ENCODE peak calls at places on chromosomes 5 and 9, in ten cellular contexts. G is mesothelial cell of epicardium; M is mammary epithelial cell; D is natural killer cell; V is psoas muscle; Q is Peyer's patch; K is left ventricle myocardium inferior; F is HepG2; H is CD8-positive, alpha-beta T cell; E is mucosa of descending colon. J is an unnamed sample.

GRCh38 chr5:172798422-172799215 is 27.6 kb upstream of the DUSP1 start:
- DNase-seq in D (no peak), M (peak; percentile 74), K (no peak), G (no peak), E (no peak), F (no peak), H (no peak), Q (no peak), V (peak; percentile 38), J (no peak)

GRCh38 chr5:14105717-14106435 is 37.3 kb upstream of the TRIO start:
- DNase-seq in E (no peak), F (peak; percentile 22), K (no peak), G (no peak), M (peak; percentile 92), V (peak; percentile 21), D (no peak), H (no peak), Q (no peak), J (no peak)

GRCh38 chr9:33146298-33146697 is 20.8 kb downstream of the B4GALT1 start:
- DNase-seq in E (no peak), H (no peak), D (no peak), G (no peak), F (no peak), Q (peak; percentile 3), V (no peak), K (no peak), M (no peak), J (no peak)

GRCh38 chr5:108983456-108984092 is 235.9 kb downstream of the FER start:
- DNase-seq in F (no peak), K (no peak), H (no peak), D (no peak), M (peak; percentile 5), G (no peak), Q (no peak), E (no peak), V (no peak), J (no peak)

GRCh38 chr5:73825219-73825618 is 199.2 kb downstream of the ARHGEF28 start:
- DNase-seq in G (no peak), D (no peak), Q (no peak), F (no peak), E (no peak), M (no peak), K (no peak), V (no peak), H (no peak), J (no peak)

GRCh38 chr9:78821126-78821822 is 524.3 kb downstream of the PSAT1 start:
- DNase-seq in M (peak; percentile 29), F (peak; percentile 49), D (no peak), H (no peak), G (no peak), Q (no peak), V (no peak), K (no peak), E (no peak), J (no peak)

GRCh38 chr5:124580925-124581821 is 165.3 kb downstream of the ZNF608 start:
- DNase-seq in H (no peak), F (peak; percentile 98), V (no peak), Q (no peak), M (peak; percentile 33), D (no peak), K (no peak), G (no peak), E (peak; percentile 15), J (no peak)

GRCh38 chr5:97163360-97163764 is 19.7 kb downstream of the RIOK2 start:
- DNase-seq in G (no peak), M (no peak), D (no peak), K (no peak), H (no peak), Q (no peak), F (no peak), E (no peak), V (no peak), J (no peak)

GRCh38 chr5:165508286-165508685 is 2002.9 kb downstream of the MAT2B start:
- DNase-seq in H (no peak), Q (no peak), D (no peak), V (no peak), K (no peak), G (no peak), F (no peak), M (no peak), E (no peak), J (no peak)

GRCh38 chr5:165508861-165509260 is 2003.4 kb downstream of the MAT2B start:
- DNase-seq in K (no peak), G (no peak), Q (no peak), M (no peak), F (no peak), D (no peak), V (no peak), H (no peak), E (no peak), J (no peak)

GRCh38 chr5:165504716-165505115 is 1999.3 kb downstream of the MAT2B start:
- DNase-seq in M (no peak), D (no peak), K (no peak), H (no peak), E (no peak), G (no peak), F (no peak), V (no peak), Q (no peak), J (no peak)

GRCh38 chr5:165497707-165498106 is 1992.3 kb downstream of the MAT2B start:
- DNase-seq in F (no peak), G (no peak), D (no peak), H (no peak), Q (no peak), M (peak; percentile 14), K (no peak), E (peak; percentile 3), V (no peak), J (no peak)

GRCh38 chr5:165502893-165503696 is 1997.7 kb downstream of the MAT2B start:
- DNase-seq in Q (no peak), K (no peak), V (no peak), G (no peak), D (no peak), M (no peak), E (no peak), F (no peak), H (no peak), J (no peak)
- TF ChIP-seq CTCF in Q (no peak), K (no peak), V (no peak), G (no peak), D (no peak), M (no peak), E (no peak), F (no peak), H (no peak), J (no peak)

GRCh38 chr5:34522599-34523381 is 133.3 kb upstream of the RAI14 start:
- DNase-seq in G (peak; percentile 35), D (peak; percentile 29), M (peak; percentile 73), Q (peak; percentile 49), K (peak; percentile 37), H (peak; percentile 21), F (peak; percentile 65), E (peak; percentile 87), V (peak; percentile 42), J (peak; percentile 86)
- TF ChIP-seq CTCF in G (peak; percentile 88), D (peak; percentile 83), M (peak; percentile 74), Q (peak; percentile 69), K (peak; percentile 84), H (peak; percentile 72), F (peak; percentile 87), E (peak; percentile 51), V (peak; percentile 72), J (peak; percentile 85)

GRCh38 chr5:34889394-34889793 is 25.9 kb downstream of the RAD1 start:
- DNase-seq in F (peak; percentile 68), V (no peak), M (no peak), E (no peak), K (no peak), Q (no peak), H (no peak), G (no peak), D (no peak), J (no peak)

GRCh38 chr5:34892414-34892813 is 22.9 kb downstream of the RAD1 start:
- DNase-seq in H (no peak), F (no peak), E (no peak), Q (no peak), K (no peak), D (no peak), V (no peak), G (no peak), M (no peak), J (no peak)

GRCh38 chr5:34895641-34896419 is 19.5 kb downstream of the RAD1 start:
- DNase-seq in F (no peak), K (no peak), H (no peak), E (no peak), V (no peak), Q (no peak), D (no peak), M (no peak), G (no peak), J (no peak)

GRCh38 chr5:34894716-34895115 is 20.6 kb downstream of the RAD1 start:
- DNase-seq in F (no peak), E (no peak), G (no peak), K (no peak), M (no peak), V (no peak), D (no peak), Q (no peak), H (no peak), J (no peak)

DNA sequence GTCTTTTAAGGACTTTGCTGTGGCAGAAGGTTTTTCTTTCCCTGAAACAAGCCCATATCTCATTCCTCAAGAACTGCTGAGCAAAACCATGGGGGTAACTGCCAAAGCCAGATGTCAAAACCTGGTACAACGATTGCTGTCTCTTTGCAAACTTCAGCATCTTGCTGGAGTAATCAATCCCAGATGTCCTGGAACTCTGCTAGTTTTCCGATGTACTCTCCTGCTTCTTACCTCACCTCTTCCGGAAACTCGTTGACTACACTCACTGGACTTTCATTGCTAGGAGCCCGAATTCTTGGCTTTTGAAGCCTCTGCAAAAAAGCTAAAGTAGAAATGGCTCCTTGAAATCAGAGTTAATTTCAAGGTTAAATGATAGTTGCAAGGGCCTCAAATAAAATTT is 23.3 kb downstream of the RAD1 start:
- DNase-seq in H (no peak), V (no peak), K (no peak), Q (no peak), M (no peak), E (no peak), D (no peak), F (no peak), G (no peak), J (no peak)
- TF ChIP-seq CTCF in H (no peak), V (no peak), K (no peak), Q (no peak), M (no peak), E (no peak), D (no peak), F (no peak), G (no peak), J (no peak)

DNA sequence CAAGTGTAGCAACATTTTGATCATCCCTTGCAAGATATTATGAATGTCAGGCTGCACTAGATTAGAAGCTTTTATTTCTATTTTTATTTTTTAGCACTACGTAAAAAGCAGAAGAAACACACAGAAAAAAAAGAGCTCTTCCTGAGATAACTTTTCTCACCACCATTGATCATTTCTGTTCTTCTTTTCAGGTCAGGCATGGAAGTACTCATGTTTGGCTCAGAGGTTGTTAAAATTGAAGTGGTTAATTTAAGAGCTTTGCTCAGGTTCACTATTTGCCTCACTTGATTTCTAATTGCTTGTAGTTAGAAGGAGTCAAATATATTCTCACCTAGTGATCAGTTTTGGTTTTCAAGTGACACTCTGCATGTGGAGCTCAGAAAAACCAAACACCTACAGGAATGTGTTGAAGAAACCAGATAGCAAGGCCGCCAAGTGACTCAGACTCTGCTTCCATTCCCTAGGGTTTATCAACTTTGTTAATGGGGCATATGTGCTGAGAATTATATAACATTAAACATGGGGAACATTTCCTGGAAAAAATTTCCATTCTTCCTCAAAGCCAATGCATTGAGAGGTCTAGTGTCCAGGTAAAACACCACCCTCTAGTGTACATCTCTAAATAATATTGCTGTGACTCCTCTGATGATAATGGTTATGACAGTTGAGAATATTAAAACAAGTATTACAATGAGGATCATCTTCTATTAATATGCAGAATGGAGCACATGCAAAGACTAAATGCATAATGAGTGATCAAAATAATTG is 679.7 kb downstream of the CETN3 start:
- DNase-seq in F (no peak), E (no peak), D (no peak), M (peak; percentile 8), V (no peak), H (no peak), G (no peak), Q (no peak), K (no peak), J (no peak)
- TF ChIP-seq CTCF in F (no peak), E (no peak), D (no peak), M (peak; percentile 56), V (peak; percentile 38), H (no peak), G (no peak), Q (no peak), K (no peak), J (peak; percentile 41)

J was measured in osteocyte.